ENCODE peak calls at places on chromosome 4, in eight cellular contexts. D, A, T, L, V, Y, M and K are unnamed samples. For H3K4me1, the result is how much of the 10 kb centered on the place peaks cover.

GRCh38 chr4:37754410-37755185 is 68.4 kb upstream of the RELL1 start:
- DNase-seq in T (no peak), A (no peak), Y (no peak), M (no peak), V (no peak), D (no peak), L (no peak), K (no peak)

GRCh38 chr4:113561758-113562157 is 199.8 kb downstream of the CAMK2D start:
- DNase-seq in M (no peak), Y (no peak), V (no peak), A (no peak), T (no peak), D (no peak), L (no peak), K (no peak)

GRCh38 chr4:93828332-93828829 is at the start of gene ATOH1:
- DNase-seq in D (no peak), M (no peak), L (peak), Y (peak), A (no peak), V (peak), T (no peak), K (no peak)

GRCh38 chr4:133799916-133800315 is 401.7 kb downstream of the PABPC4L start:
- DNase-seq in V (no peak), Y (no peak), A (no peak), T (no peak), M (no peak), L (no peak), D (no peak), K (no peak)

GRCh38 chr4:68038272-68038671 is 75.0 kb upstream of the TMPRSS11A start:
- DNase-seq in T (no peak), M (no peak), D (no peak), V (no peak), A (no peak), Y (no peak), L (no peak), K (no peak)

GRCh38 chr4:77586953-77587383 is 18.7 kb upstream of the CXCL13 start:
- DNase-seq in Y (no peak), A (no peak), T (peak), M (no peak), D (no peak), V (no peak), L (no peak), K (no peak)

GRCh38 chr4:73721901-73722300 is 18.5 kb upstream of the CXCL8 start:
- DNase-seq in A (peak), T (no peak), V (no peak), Y (no peak), D (no peak), L (no peak), M (no peak), K (no peak)

GRCh38 chr4:137420901-137421384 is 111.4 kb downstream of the PCDH18 start:
- DNase-seq in M (no peak), T (no peak), Y (no peak), A (no peak), V (no peak), D (no peak), L (no peak), K (no peak)

GRCh38 chr4:42871685-42872271 is 20.7 kb upstream of the GRXCR1 start:
- DNase-seq in D (no peak), A (no peak), T (no peak), V (no peak), M (no peak), Y (no peak), L (no peak), K (no peak)

GRCh38 chr4:174218127-174218790 is 65.2 kb downstream of the FBXO8 start:
- DNase-seq in Y (no peak), M (peak), T (no peak), A (no peak), L (no peak), V (no peak), D (no peak), K (no peak)

GRCh38 chr4:176753049-176753448 is 39.7 kb downstream of the VEGFC start:
- DNase-seq in Y (no peak), V (no peak), D (no peak), T (no peak), M (no peak), L (no peak), A (peak), K (peak)

GRCh38 chr4:7034262-7035081 is 8.7 kb upstream of the TADA2B start:
- DNase-seq in T (no peak), V (peak), D (peak), M (no peak), A (peak), Y (no peak), L (no peak), K (no peak)

GRCh38 chr4:136967069-136967468 is 565.2 kb downstream of the PCDH18 start:
- DNase-seq in Y (no peak), V (no peak), L (no peak), D (no peak), M (no peak), A (no peak), T (no peak), K (no peak)

GRCh38 chr4:11408569-11408968 is 20.1 kb downstream of the HS3ST1 start:
- DNase-seq in D (no peak), M (no peak), L (no peak), V (no peak), A (no peak), Y (no peak), T (no peak), K (no peak)

GRCh38 chr4:152479428-152480026 is 56.4 kb downstream of the FBXW7 start:
- DNase-seq in A (peak), V (no peak), T (no peak), D (no peak), Y (no peak), L (no peak), M (no peak), K (peak)

GRCh38 chr4:142406051-142406549 is 440.0 kb downstream of the INPP4B start:
- DNase-seq in A (no peak), D (no peak), M (no peak), Y (no peak), L (no peak), V (no peak), T (peak), K (no peak)

GRCh38 chr4:22434895-22435294 is 81.0 kb downstream of the ADGRA3 start:
- DNase-seq in A (peak), L (peak), V (no peak), M (no peak), T (no peak), D (peak), Y (peak), K (peak)

GRCh38 chr4:182748949-182749348 is 168.2 kb downstream of the DCTD start:
- DNase-seq in M (no peak), L (no peak), V (no peak), D (no peak), A (peak), T (no peak), Y (no peak), K (peak)

GRCh38 chr4:61561028-61561427 is 360.9 kb downstream of the ADGRL3 start:
- DNase-seq in T (no peak), D (no peak), M (no peak), Y (no peak), A (no peak), L (no peak), V (no peak), K (no peak)

GRCh38 chr4:184330008-184330400 is 112.3 kb upstream of the ENPP6 start:
- DNase-seq in V (no peak), Y (no peak), M (no peak), D (no peak), T (peak), A (peak), L (no peak), K (no peak)

GRCh38 chr4:85028910-85029309 is 62.4 kb upstream of the WDFY3 start:
- DNase-seq in T (no peak), Y (no peak), V (no peak), A (peak), D (no peak), L (no peak), M (no peak), K (no peak)

GRCh38 chr4:141501395-141501794 is 135.0 kb upstream of the IL15 start:
- DNase-seq in Y (no peak), M (no peak), A (peak), V (no peak), T (no peak), L (no peak), D (no peak), K (no peak)

GRCh38 chr4:126223784-126224407 is 909.1 kb downstream of the FAT4 start:
- DNase-seq in A (peak), L (peak), Y (peak), D (peak), M (no peak), V (no peak), T (no peak), K (peak)

GRCh38 chr4:157012296-157012695 is 40.7 kb upstream of the PDGFC start:
- DNase-seq in L (no peak), Y (no peak), T (no peak), M (no peak), A (no peak), V (no peak), D (no peak), K (no peak)

GRCh38 chr4:165872443-165873297 is at the start of gene TLL1:
- DNase-seq in Y (no peak), T (no peak), A (no peak), L (no peak), D (no peak), V (peak), M (no peak), K (peak)

GRCh38 chr4:185304541-185304940 is 91.2 kb downstream of the LRP2BP start:
- DNase-seq in D (no peak), M (no peak), A (peak), L (no peak), T (no peak), V (no peak), Y (no peak), K (no peak)

GRCh38 chr4:60134106-60134505 is 1066.0 kb upstream of the ADGRL3 start:
- DNase-seq in A (no peak), D (no peak), Y (no peak), T (no peak), L (no peak), V (no peak), M (no peak), K (no peak)

GRCh38 chr4:40316782-40317635 is 18.1 kb upstream of the CHRNA9 start:
- DNase-seq in A (peak), M (peak), Y (peak), V (no peak), T (peak), D (peak), L (peak), K (peak)

GRCh38 chr4:99749445-99750391 is 66.9 kb upstream of the DAPP1 start:
- DNase-seq in Y (no peak), A (no peak), T (no peak), L (no peak), V (no peak), M (no peak), D (no peak), K (no peak)

GRCh38 chr4:24105183-24106039 is 215.6 kb upstream of the PPARGC1A start:
- DNase-seq in L (no peak), D (no peak), T (no peak), V (peak), A (peak), Y (no peak), M (no peak), K (no peak)

GRCh38 chr4:155960522-155960921 is 6.9 kb upstream of the CTSO start:
- DNase-seq in A (peak), M (no peak), Y (no peak), T (no peak), L (no peak), V (no peak), D (no peak), K (no peak)

GRCh38 chr4:129246850-129247542 is 151.0 kb downstream of the C4orf33 start:
- DNase-seq in Y (no peak), V (no peak), D (no peak), A (no peak), L (no peak), T (no peak), M (no peak), K (no peak)

GRCh38 chr4:111228874-111229273 is 606.0 kb upstream of the PITX2 start:
- DNase-seq in T (no peak), M (no peak), D (no peak), L (no peak), A (peak), V (no peak), Y (no peak), K (peak)

GRCh38 chr4:38967260-38968095 is 64.7 kb downstream of the TMEM156 start:
- DNase-seq in V (no peak), T (no peak), L (no peak), Y (peak), A (peak), M (no peak), D (peak), K (peak)

GRCh38 chr4:186881521-186882220 is 158.0 kb upstream of the FAT1 start:
- DNase-seq in T (no peak), M (no peak), A (peak), L (no peak), D (no peak), Y (peak), V (no peak), K (no peak)

GRCh38 chr4:186886759-186887158 is 163.1 kb upstream of the FAT1 start:
- DNase-seq in V (no peak), A (no peak), D (no peak), T (no peak), L (no peak), Y (no peak), M (no peak), K (no peak)

GRCh38 chr4:186878203-186878800 is 154.6 kb upstream of the FAT1 start:
- DNase-seq in L (no peak), T (no peak), A (no peak), M (no peak), D (no peak), Y (no peak), V (no peak), K (no peak)

GRCh38 chr4:186885289-186885688 is 161.6 kb upstream of the FAT1 start:
- DNase-seq in Y (no peak), L (no peak), T (no peak), V (no peak), D (peak), M (no peak), A (no peak), K (no peak)

GRCh38 chr4:186882293-186882692 is 158.6 kb upstream of the FAT1 start:
- DNase-seq in T (no peak), L (no peak), V (no peak), M (no peak), D (no peak), Y (no peak), A (no peak), K (no peak)
- H3K4me2 ChIP-seq in T (no peak), L (no peak), V (no peak), M (no peak), D (no peak), Y (peak), A (no peak), K (no peak)

DNA sequence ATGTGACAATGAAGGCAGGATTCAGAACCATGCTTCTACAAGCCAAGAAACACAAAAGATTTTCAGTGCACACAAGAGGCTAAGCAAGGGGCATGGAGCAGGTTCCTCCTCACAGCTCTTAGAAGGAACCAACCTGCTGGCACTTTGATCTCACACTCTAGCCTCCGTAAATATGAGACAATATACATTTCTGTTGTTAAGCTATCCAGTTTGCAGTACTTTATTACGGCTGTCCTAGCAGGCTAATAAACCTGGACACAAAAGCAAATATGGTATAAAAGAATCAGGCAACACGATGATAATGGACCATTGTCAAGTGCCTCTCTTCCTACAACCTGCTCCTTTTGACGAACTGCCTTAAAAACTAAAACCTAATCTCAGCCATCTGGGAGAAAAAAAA is 114.5 kb downstream of the ZAR1 start:
- DNase-seq in M (no peak), V (no peak), D (no peak), A (no peak), T (no peak), L (no peak), Y (no peak), K (no peak)
- TF ChIP-seq POLR2A in M (no peak), V (no peak), D (no peak), A (no peak), T (no peak), L (no peak), Y (no peak), K (no peak)

GRCh38 chr4:112311516-112311915 is 14.3 kb downstream of the ALPK1 start:
- DNase-seq in M (no peak), A (no peak), T (no peak), V (no peak), L (no peak), Y (no peak), D (no peak), K (no peak)

GRCh38 chr4:112318239-112319142 is 21.3 kb downstream of the ALPK1 start:
- DNase-seq in Y (no peak), L (no peak), M (no peak), T (peak), A (no peak), D (no peak), V (no peak), K (no peak)

GRCh38 chr4:112316333-112316732 is 19.2 kb downstream of the ALPK1 start:
- DNase-seq in L (no peak), M (no peak), Y (no peak), D (no peak), V (no peak), A (no peak), T (no peak), K (no peak)

GRCh38 chr4:112312610-112313239 is 15.6 kb downstream of the ALPK1 start:
- DNase-seq in T (peak), A (no peak), D (no peak), V (no peak), L (no peak), M (no peak), Y (no peak), K (no peak)

DNA sequence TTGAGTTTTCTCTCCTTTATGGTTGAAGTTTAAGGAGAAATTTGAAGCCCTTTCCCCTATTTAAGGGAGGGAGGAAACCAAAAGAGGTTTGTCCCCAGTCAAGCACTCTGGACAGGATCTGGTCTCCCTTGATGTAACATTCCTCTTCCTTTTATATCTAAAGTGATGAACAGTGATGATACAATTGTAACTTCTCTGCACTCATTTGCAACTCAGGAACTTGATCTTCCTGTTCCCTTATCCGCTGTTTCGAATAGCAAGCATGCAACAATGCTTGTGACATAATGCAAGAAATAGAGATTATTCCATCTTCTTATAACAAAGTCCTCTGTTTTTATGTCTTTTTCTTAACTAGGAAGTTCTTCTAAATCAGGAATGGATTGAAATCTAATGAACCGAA is 18.3 kb downstream of the ALPK1 start:
- DNase-seq in Y (no peak), V (no peak), T (no peak), M (no peak), A (no peak), D (no peak), L (no peak), K (no peak)
- H3K4me1 ChIP-seq in Y (under half), V (under half), T (under half), M (under half), A (under half), D (under half), L (under half), K (under half)

GRCh38 chr4:168840988-168841681 is 168.9 kb downstream of the CBR4 start:
- DNase-seq in V (no peak), L (no peak), A (no peak), D (no peak), M (no peak), T (no peak), Y (no peak), K (no peak)

GRCh38 chr4:168839758-168840385 is 170.2 kb downstream of the CBR4 start:
- DNase-seq in T (no peak), A (no peak), Y (no peak), M (no peak), V (no peak), D (no peak), L (no peak), K (no peak)

GRCh38 chr4:168840386-168840763 is 169.7 kb downstream of the CBR4 start:
- DNase-seq in L (no peak), T (no peak), Y (no peak), V (no peak), A (no peak), D (no peak), M (no peak), K (no peak)

GRCh38 chr4:168842186-168842585 is 167.9 kb downstream of the CBR4 start:
- DNase-seq in V (no peak), D (no peak), M (no peak), L (no peak), T (no peak), A (no peak), Y (no peak), K (no peak)

DNA sequence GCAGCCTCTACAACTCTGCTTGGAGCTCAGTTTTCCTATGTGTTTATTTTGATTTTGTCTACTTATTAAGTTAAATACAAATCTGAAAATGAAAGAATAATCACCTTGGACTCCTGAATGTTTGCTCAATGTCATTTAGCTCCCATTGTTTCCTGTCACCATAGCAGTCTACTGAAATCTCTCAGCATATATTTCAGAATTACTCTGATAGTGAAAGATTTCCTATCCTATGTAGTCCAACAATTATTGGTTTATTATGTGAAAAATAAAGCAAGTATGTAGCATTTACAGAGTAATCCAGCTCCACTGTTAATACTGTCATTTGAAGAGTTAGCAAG is 168.4 kb downstream of the CBR4 start:
- DNase-seq in T (no peak), Y (no peak), A (no peak), D (no peak), L (no peak), V (no peak), M (no peak), K (no peak)
- H3K4me2 ChIP-seq in T (no peak), Y (no peak), A (peak), D (no peak), L (no peak), V (peak), M (peak), K (no peak)